ENCODE peak calls at places on chromosomes 13 and 19, in seven cellular contexts. H, G, E, W, B, Y and D are unnamed samples. For H3K27me3, the result is how much of the 10 kb centered on the place peaks cover.

GRCh38 chr19:28980236-28980868 is 232.6 kb downstream of the UQCRFS1 start:
- DNase-seq in G (no peak), W (peak), Y (no peak), H (no peak), B (no peak), E (no peak), D (peak)

GRCh38 chr19:6734096-6734696 is 3.2 kb downstream of the GPR108 start:
- DNase-seq in H (no peak), E (no peak), B (no peak), G (no peak), W (no peak), Y (no peak), D (no peak)

GRCh38 chr13:28953714-28954113 is 133.6 kb downstream of the MTUS2 start:
- DNase-seq in G (no peak), B (no peak), Y (no peak), W (no peak), H (no peak), E (no peak), D (no peak)

GRCh38 chr13:51907040-51907732 is 45.4 kb downstream of the CCDC70 start:
- DNase-seq in W (no peak), G (no peak), E (no peak), Y (no peak), H (no peak), B (no peak), D (no peak)

GRCh38 chr19:14115761-14116160 is 1.8 kb downstream of the PRKACA start:
- DNase-seq in Y (no peak), B (no peak), W (no peak), H (no peak), G (no peak), E (no peak), D (no peak)

GRCh38 chr19:45079063-45079910 is at the start of gene GEMIN7:
- DNase-seq in G (peak), Y (peak), W (peak), B (peak), E (peak), H (peak), D (peak)

GRCh38 chr19:16702123-16702522 is 17.5 kb upstream of the NWD1 start:
- DNase-seq in H (no peak), W (peak), G (no peak), Y (peak), B (peak), E (peak), D (peak)

GRCh38 chr13:77136902-77137420 is 110.0 kb upstream of the FBXL3 start:
- DNase-seq in G (no peak), E (no peak), B (peak), H (no peak), W (peak), Y (no peak), D (no peak)

GRCh38 chr13:113216165-113217056 is 7.0 kb downstream of the CUL4A start:
- DNase-seq in E (peak), H (no peak), W (peak), Y (peak), G (peak), B (peak), D (peak)

GRCh38 chr13:36680918-36681317 is 7.1 kb downstream of the SERTM1 start:
- DNase-seq in E (no peak), W (no peak), B (no peak), G (no peak), Y (no peak), H (no peak), D (no peak)

GRCh38 chr19:55581828-55582223 is 1.2 kb upstream of the ZNF579 start:
- DNase-seq in G (no peak), W (no peak), B (no peak), Y (peak), H (no peak), E (no peak), D (no peak)

GRCh38 chr19:41479757-41480191 is 36.8 kb downstream of the ERICH4 start:
- DNase-seq in Y (peak), H (no peak), E (no peak), G (no peak), B (no peak), W (no peak), D (no peak)

GRCh38 chr13:31046711-31047279 is 114.3 kb downstream of the TEX26 start:
- DNase-seq in B (no peak), W (peak), E (no peak), G (no peak), Y (peak), H (no peak), D (no peak)

GRCh38 chr19:37817180-37817911 is 38.0 kb upstream of the ZNF573 start:
- DNase-seq in E (peak), Y (peak), G (peak), H (no peak), B (no peak), W (peak), D (no peak)

GRCh38 chr19:7787602-7788177 is 24.6 kb downstream of the CLEC4M start:
- DNase-seq in Y (no peak), H (no peak), E (no peak), B (no peak), G (no peak), W (no peak), D (no peak)
- H3K27me3 ChIP-seq in Y (under half), H (under half), E (under half), B (under half), G (half or more), W (under half), D (half or more)

DNA sequence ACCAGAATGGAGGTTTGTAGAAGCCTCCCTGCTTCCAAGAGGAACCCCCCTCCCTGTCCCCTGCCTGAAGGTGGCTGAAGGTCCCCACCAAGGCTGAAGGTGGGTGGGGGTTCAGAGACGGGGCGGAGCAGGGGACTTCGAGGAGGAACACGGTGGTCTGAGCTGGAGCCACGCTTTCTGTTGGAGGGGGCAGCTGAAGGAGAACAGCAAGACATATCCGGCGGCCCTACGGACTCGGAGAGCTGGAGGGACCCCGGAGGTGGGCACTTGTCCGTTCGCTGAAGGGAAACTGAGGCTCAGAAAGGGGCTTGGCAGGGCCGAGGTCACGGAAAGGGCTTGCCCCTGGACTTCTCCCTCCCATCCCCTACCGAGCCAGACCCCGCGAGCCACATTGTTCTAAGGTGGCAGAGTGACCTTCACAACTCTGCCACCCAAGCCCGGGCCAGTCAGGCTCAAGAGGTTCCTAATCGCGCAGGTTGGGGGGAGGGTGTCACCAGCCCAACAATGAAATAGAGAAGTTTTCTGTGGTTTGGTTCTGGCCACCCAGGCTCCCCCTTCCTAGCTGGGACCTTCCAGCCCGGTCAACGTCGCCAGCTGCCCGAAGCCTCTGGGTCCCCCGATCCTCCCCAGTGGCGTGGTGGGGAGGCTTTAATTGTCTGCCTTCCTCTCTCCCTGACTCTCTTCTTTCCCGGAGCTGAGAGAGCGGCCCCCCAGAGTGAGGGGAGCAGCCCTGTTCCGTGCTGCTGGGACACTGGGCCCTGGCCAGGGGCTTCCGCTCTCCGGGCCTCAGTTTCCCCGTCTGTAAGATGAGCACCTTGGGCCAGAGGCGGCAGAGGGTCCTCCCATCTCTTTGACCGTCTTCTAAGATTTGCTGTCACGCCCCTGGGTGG is 15.5 kb upstream of the KCNN1 start:
- DNase-seq in B (no peak), E (no peak), Y (no peak), G (no peak), H (no peak), W (no peak), D (no peak)
- H3K27me3 ChIP-seq in B (under half), E (under half), Y (half or more), G (under half), H (under half), W (half or more), D (half or more)

DNA sequence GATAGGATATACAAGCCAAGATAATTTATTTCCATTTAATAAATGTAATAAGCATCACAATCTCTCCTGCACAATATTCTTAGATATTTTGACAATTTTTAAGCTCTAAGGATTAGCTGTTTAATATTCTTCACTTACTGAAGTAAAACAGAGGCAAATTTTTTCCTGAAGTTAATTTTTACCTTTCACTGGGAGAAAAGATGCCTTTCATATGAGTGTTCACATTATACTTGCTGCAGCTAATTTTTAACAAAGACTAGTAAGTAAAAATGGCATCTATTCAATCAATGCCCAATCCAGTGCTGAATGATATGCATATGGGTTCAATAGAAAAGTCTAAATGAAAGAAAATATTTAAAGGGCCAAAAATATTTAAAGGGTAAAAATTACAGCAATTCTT is 377.2 kb upstream of the GPC6 start:
- DNase-seq in B (no peak), W (no peak), E (no peak), Y (no peak), G (no peak), H (no peak), D (no peak)
- H3K27me3 ChIP-seq in B (under half), W (under half), E (under half), Y (under half), G (under half), H (under half), D (under half)

GRCh38 chr13:27821566-27821965 is 29.3 kb downstream of the GSX1 start:
- DNase-seq in E (no peak), G (no peak), Y (no peak), H (no peak), W (no peak), B (peak), D (no peak)
- H3K27me3 ChIP-seq in E (under half), G (half or more), Y (under half), H (under half), W (under half), B (under half), D (half or more)

DNA sequence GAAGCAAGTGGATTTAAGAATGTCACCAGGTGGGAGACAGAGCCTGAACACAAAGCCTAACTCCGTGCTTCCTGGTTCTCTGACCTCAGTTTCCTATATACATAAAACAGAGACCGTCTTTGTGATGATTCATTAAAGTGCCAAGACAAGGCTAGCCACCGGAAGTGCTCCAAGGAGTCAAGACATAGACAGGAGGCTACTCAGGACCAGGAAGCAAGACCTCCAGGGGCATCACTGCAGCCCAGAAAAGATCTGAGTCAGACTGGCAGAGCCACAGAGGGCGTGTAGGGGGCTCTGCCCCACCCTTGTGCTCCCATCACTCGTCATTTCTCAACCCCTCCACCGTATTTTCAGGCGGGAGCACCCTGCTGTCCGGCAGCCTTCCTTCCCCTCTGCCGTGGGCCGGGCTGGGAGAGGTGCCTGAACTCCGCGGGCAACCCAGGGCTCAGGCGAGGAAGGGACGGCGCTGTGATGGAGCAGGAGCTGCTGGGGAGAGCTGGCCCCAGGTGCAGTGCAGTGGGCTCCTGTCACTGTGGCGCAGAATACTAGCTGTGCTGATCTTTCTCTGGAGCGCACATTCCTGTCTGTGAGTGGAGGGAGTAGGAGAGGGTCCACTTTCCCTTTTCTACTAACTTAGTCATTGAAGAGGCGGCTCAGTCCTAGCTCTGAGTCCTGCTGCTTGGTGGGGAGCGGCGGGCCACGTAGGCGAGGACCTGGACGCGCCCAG is 134.7 kb upstream of the GPR12 start:
- DNase-seq in B (no peak), Y (no peak), G (no peak), W (no peak), E (no peak), H (no peak), D (no peak)
- H3K27me3 ChIP-seq in B (under half), Y (under half), G (under half), W (under half), E (under half), H (under half), D (under half)

DNA sequence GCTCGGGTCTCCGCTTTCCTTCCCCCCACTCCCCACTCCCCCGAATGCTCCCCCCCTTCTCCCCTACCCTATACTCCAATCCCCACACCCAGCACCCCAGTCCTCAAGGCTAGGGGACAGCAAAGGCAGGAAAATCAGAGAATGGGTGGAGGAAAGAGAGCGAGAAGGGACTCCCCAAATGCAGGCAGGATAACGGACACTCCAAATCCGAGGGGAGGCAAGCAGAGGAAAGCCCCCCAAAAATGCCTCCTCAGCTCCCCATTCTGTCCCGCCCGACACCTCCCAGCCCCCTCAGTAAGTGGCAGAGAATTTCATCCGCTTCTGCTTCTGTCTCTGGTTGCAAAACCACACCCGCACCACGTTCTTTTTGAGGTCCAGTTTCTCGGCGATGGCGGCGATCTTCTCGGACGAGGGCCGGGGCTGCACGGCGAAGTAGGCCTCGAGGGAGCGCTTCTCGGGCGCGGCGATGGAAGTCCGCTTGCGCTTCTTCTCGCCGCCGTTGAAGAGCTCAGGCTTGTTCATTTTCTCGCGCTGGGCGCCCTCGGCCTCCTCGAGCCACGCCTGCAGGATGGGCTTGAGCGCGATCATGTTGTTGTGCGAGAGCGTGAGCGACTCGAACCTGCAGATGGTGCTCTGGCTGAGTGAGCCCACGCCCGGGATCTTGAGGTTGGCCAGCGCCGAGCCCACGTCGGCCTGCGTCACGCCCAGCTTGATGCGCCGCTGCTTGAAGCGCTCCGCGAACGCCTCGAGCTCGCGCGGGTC is 2.0 kb downstream of the POU4F1 start:
- DNase-seq in B (no peak), Y (no peak), G (peak), W (peak), E (no peak), H (no peak), D (no peak)
- H3K27me3 ChIP-seq in B (half or more), Y (half or more), G (half or more), W (half or more), E (under half), H (half or more), D (half or more)